ENCODE peak calls at places on chromosomes 7 and 10, in four cellular contexts. One of them, this sample, is unnamed.

GRCh38 chr7:129494041-129494440 is 8.3 kb upstream of the SMKR1 start:
- DNase-seq in Panc1: peak; percentile 53
- DNase-seq in fibroblast of pulmonary artery: peak; percentile 72
- DNase-seq in pancreas: no peak
- DNase-seq in this sample: peak; percentile 89

GRCh38 chr10:24920907-24921881 is 31.2 kb downstream of the PRTFDC1 start:
- DNase-seq in Panc1: no peak
- DNase-seq in fibroblast of pulmonary artery: peak; percentile 97
- DNase-seq in pancreas: no peak
- DNase-seq in this sample: peak; percentile 98

GRCh38 chr10:32004161-32004591 is 52.0 kb downstream of the KIF5B start:
- DNase-seq in Panc1: no peak
- DNase-seq in fibroblast of pulmonary artery: no peak
- DNase-seq in pancreas: peak; percentile 66
- DNase-seq in this sample: no peak

GRCh38 chr10:125217986-125218675 is 57.8 kb upstream of the CTBP2 start:
- DNase-seq in Panc1: no peak
- DNase-seq in fibroblast of pulmonary artery: no peak
- DNase-seq in pancreas: no peak
- DNase-seq in this sample: no peak

GRCh38 chr7:105205592-105206211 is 183.0 kb downstream of the SRPK2 start:
- DNase-seq in Panc1: no peak
- DNase-seq in fibroblast of pulmonary artery: peak; percentile 15
- DNase-seq in pancreas: no peak
- DNase-seq in this sample: no peak

GRCh38 chr10:42970451-42971250 is 106.2 kb upstream of the RET start:
- DNase-seq in Panc1: no peak
- DNase-seq in fibroblast of pulmonary artery: no peak
- DNase-seq in pancreas: no peak
- DNase-seq in this sample: no peak

GRCh38 chr10:130352291-130352645 is 216.1 kb downstream of the GLRX3 start:
- DNase-seq in Panc1: no peak
- DNase-seq in fibroblast of pulmonary artery: no peak
- DNase-seq in pancreas: no peak
- DNase-seq in this sample: no peak

GRCh38 chr7:66896441-66896840 is 24.6 kb upstream of the TMEM248 start:
- DNase-seq in Panc1: no peak
- DNase-seq in fibroblast of pulmonary artery: no peak
- DNase-seq in pancreas: no peak
- DNase-seq in this sample: no peak

GRCh38 chr10:24209946-24210491 is 1.1 kb downstream of the KIAA1217 start:
- DNase-seq in Panc1: no peak
- DNase-seq in fibroblast of pulmonary artery: peak; percentile 85
- DNase-seq in pancreas: no peak
- DNase-seq in this sample: peak; percentile 47

GRCh38 chr7:130912910-130913720 is 179.1 kb upstream of the KLF14 start:
- DNase-seq in Panc1: peak; percentile 100
- DNase-seq in fibroblast of pulmonary artery: peak; percentile 98
- DNase-seq in pancreas: no peak
- DNase-seq in this sample: peak; percentile 99

GRCh38 chr7:39529582-39529981 is 36.6 kb upstream of the YAE1 start:
- DNase-seq in Panc1: no peak
- DNase-seq in fibroblast of pulmonary artery: no peak
- DNase-seq in pancreas: no peak
- DNase-seq in this sample: peak; percentile 5

GRCh38 chr7:130008941-130009847 is 42.0 kb downstream of the ZC3HC1 start:
- DNase-seq in Panc1: peak; percentile 38
- DNase-seq in fibroblast of pulmonary artery: peak; percentile 36
- DNase-seq in pancreas: peak; percentile 95
- DNase-seq in this sample: peak; percentile 47

GRCh38 chr7:66920769-66921395 is at the start of gene TMEM248:
- DNase-seq in Panc1: peak; percentile 82
- DNase-seq in fibroblast of pulmonary artery: peak; percentile 88
- DNase-seq in pancreas: peak; percentile 86
- DNase-seq in this sample: peak; percentile 89

GRCh38 chr7:3300651-3301471 is at the start of gene SDK1:
- DNase-seq in Panc1: peak; percentile 33
- DNase-seq in fibroblast of pulmonary artery: peak; percentile 91
- DNase-seq in pancreas: peak; percentile 92
- DNase-seq in this sample: peak; percentile 91

GRCh38 chr10:118944959-118945622 is 84.4 kb upstream of the NANOS1 start:
- DNase-seq in Panc1: no peak
- DNase-seq in fibroblast of pulmonary artery: no peak
- DNase-seq in pancreas: no peak
- DNase-seq in this sample: peak; percentile 30

GRCh38 chr10:7826971-7827370 is 8.7 kb downstream of the TAF3 start:
- DNase-seq in Panc1: no peak
- DNase-seq in fibroblast of pulmonary artery: peak; percentile 67
- DNase-seq in pancreas: peak; percentile 75
- DNase-seq in this sample: peak; percentile 44

GRCh38 chr10:93797825-93798224 is 40.1 kb downstream of the LGI1 start:
- DNase-seq in Panc1: no peak
- DNase-seq in fibroblast of pulmonary artery: no peak
- DNase-seq in pancreas: no peak
- DNase-seq in this sample: no peak

GRCh38 chr10:99339077-99339476 is 9.9 kb downstream of the CNNM1 start:
- DNase-seq in Panc1: no peak
- DNase-seq in fibroblast of pulmonary artery: no peak
- DNase-seq in pancreas: no peak
- DNase-seq in this sample: no peak

GRCh38 chr10:103839513-103839864 is 15.9 kb downstream of the SH3PXD2A start:
- DNase-seq in Panc1: no peak
- DNase-seq in fibroblast of pulmonary artery: no peak
- DNase-seq in pancreas: no peak
- DNase-seq in this sample: no peak

GRCh38 chr7:130356760-130357611 is 12.4 kb downstream of the CPA5 start:
- DNase-seq in Panc1: no peak
- DNase-seq in fibroblast of pulmonary artery: peak; percentile 91
- DNase-seq in pancreas: no peak
- DNase-seq in this sample: peak; percentile 92

GRCh38 chr10:15715619-15716227 is 4.0 kb downstream of the ITGA8 start:
- DNase-seq in Panc1: no peak
- DNase-seq in fibroblast of pulmonary artery: peak; percentile 30
- DNase-seq in pancreas: no peak
- DNase-seq in this sample: no peak

GRCh38 chr7:2838873-2839578 is 5.1 kb downstream of the GNA12 start:
- DNase-seq in Panc1: no peak
- DNase-seq in fibroblast of pulmonary artery: no peak
- DNase-seq in pancreas: no peak
- DNase-seq in this sample: no peak

GRCh38 chr7:55140221-55140980 is 121.6 kb downstream of the EGFR start:
- DNase-seq in Panc1: no peak
- DNase-seq in fibroblast of pulmonary artery: peak; percentile 82
- DNase-seq in pancreas: no peak
- DNase-seq in this sample: peak; percentile 88

GRCh38 chr7:75599244-75599771 is 107.2 kb downstream of the SPDYE5 start:
- DNase-seq in Panc1: no peak
- DNase-seq in fibroblast of pulmonary artery: no peak
- DNase-seq in pancreas: no peak
- DNase-seq in this sample: no peak

GRCh38 chr7:150439926-150440325 is 10.5 kb upstream of the GIMAP8 start:
- DNase-seq in Panc1: no peak
- DNase-seq in fibroblast of pulmonary artery: peak; percentile 32
- DNase-seq in pancreas: no peak
- DNase-seq in this sample: no peak

GRCh38 chr7:84025332-84025927 is 169.2 kb downstream of the SEMA3A start:
- DNase-seq in Panc1: peak; percentile 84
- DNase-seq in fibroblast of pulmonary artery: peak; percentile 86
- DNase-seq in pancreas: no peak
- DNase-seq in this sample: peak; percentile 93

GRCh38 chr10:118409295-118409694 is 67.2 kb upstream of the FAM204A start:
- DNase-seq in Panc1: no peak
- DNase-seq in fibroblast of pulmonary artery: no peak
- DNase-seq in pancreas: no peak
- DNase-seq in this sample: no peak

GRCh38 chr10:61791216-61791615 is 110.3 kb upstream of the ARID5B start:
- DNase-seq in Panc1: no peak
- DNase-seq in fibroblast of pulmonary artery: no peak
- DNase-seq in pancreas: no peak
- DNase-seq in this sample: peak; percentile 46

GRCh38 chr7:34928052-34928451 is 109.2 kb downstream of the DPY19L1 start:
- DNase-seq in Panc1: peak; percentile 10
- DNase-seq in fibroblast of pulmonary artery: peak; percentile 15
- DNase-seq in pancreas: no peak
- DNase-seq in this sample: no peak

GRCh38 chr10:130136214-130137076 is at the start of gene GLRX3:
- DNase-seq in Panc1: no peak
- DNase-seq in fibroblast of pulmonary artery: peak; percentile 79
- DNase-seq in pancreas: peak; percentile 81
- DNase-seq in this sample: peak; percentile 82

GRCh38 chr10:71308985-71309384 is 10.1 kb upstream of the SLC29A3 start:
- DNase-seq in Panc1: no peak
- DNase-seq in fibroblast of pulmonary artery: no peak
- DNase-seq in pancreas: no peak
- DNase-seq in this sample: peak; percentile 61

GRCh38 chr7:120089968-120090367 is 183.0 kb upstream of the KCND2 start:
- DNase-seq in Panc1: no peak
- DNase-seq in fibroblast of pulmonary artery: peak; percentile 45
- DNase-seq in pancreas: no peak
- DNase-seq in this sample: peak; percentile 5
- TF ChIP-seq CTCF in Panc1: no peak
- TF ChIP-seq CTCF in fibroblast of pulmonary artery: peak; percentile 30
- TF ChIP-seq CTCF in pancreas: no peak
- TF ChIP-seq CTCF in this sample: no peak

DNA sequence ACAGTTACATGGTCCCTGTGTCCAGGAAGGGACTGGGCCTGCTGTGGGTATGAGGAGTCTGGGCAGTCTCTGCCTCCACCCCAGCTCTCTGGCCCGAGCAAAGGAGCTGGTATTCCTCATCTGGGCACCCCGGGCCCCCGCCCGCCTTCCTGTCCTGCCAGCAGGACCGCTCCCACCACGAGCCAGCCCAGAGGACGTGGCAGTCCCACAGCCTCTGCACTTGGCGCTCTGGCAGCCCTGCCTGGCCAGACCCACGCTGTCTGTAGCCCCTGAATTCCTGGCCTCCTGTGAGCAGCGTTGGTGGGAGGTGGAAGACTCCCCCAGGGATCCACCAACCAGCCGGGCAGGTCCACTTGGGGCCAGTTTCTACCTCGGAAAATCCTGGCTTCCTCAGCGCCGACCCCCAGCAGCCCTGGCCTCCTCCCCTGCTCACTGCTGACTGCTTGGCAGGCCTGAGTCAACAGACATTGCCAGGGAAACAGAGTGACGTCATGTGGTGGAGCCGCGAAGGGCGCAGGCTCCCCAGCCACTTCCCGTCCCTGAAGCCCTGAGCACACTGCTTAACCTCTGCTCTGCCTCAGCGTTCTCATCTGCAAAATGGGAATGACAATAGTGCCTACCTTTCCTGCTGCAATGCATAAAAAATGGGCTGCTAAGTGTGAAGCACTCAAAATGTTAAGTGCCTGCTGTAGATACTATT is 21.6 kb upstream of the LIMK1 start:
- DNase-seq in Panc1: peak; percentile 64
- DNase-seq in fibroblast of pulmonary artery: peak; percentile 96
- DNase-seq in pancreas: peak; percentile 94
- DNase-seq in this sample: peak; percentile 95
- H3K4me3 ChIP-seq in Panc1: peak overlapping the region; percentile 23
- H3K4me3 ChIP-seq in fibroblast of pulmonary artery: no peak overlapping the region
- H3K4me3 ChIP-seq in pancreas: peak overlapping the region; percentile 20
- H3K4me3 ChIP-seq in this sample: peak overlapping the region; percentile 29

GRCh38 chr10:5510281-5511072 is 11.1 kb upstream of the CALML5 start:
- DNase-seq in Panc1: no peak
- DNase-seq in fibroblast of pulmonary artery: no peak
- DNase-seq in pancreas: no peak
- DNase-seq in this sample: peak; percentile 33
- TF ChIP-seq CTCF in Panc1: no peak
- TF ChIP-seq CTCF in fibroblast of pulmonary artery: no peak
- TF ChIP-seq CTCF in pancreas: no peak
- TF ChIP-seq CTCF in this sample: no peak

GRCh38 chr7:123662755-123663154 is 7.1 kb downstream of the LMOD2 start:
- DNase-seq in Panc1: no peak
- DNase-seq in fibroblast of pulmonary artery: no peak
- DNase-seq in pancreas: no peak
- DNase-seq in this sample: no peak
- H3K4me3 ChIP-seq in Panc1: no peak overlapping the region
- H3K4me3 ChIP-seq in fibroblast of pulmonary artery: no peak overlapping the region
- H3K4me3 ChIP-seq in pancreas: no peak overlapping the region
- H3K4me3 ChIP-seq in this sample: no peak overlapping the region

This sample was measured in foreskin fibroblast.